ENCODE peak calls at places on chromosomes 16 and 17, in five cellular contexts. E is HFF-Myc, U is left ventricle myocardium inferior, M is activated B cell treated with CpG ODN at 0.5 μM for 24 hours, Q is A549. F is an unnamed sample.

GRCh38 chr17:17119533-17119932 is 77.3 kb downstream of the MPRIP start:
- DNase-seq in E (peak; percentile 37), U (no peak), M (no peak), Q (no peak), F (peak; percentile 50)

GRCh38 chr16:8886593-8887437 is 4.7 kb downstream of the LITAFD start:
- DNase-seq in E (no peak), U (no peak), M (no peak), Q (no peak), F (no peak)

GRCh38 chr16:77409311-77409710 is 25.5 kb downstream of the ADAMTS18 start:
- DNase-seq in E (no peak), U (no peak), M (no peak), Q (no peak), F (no peak)

GRCh38 chr16:8541868-8542267 is 48.4 kb downstream of the TMEM114 start:
- DNase-seq in E (no peak), U (no peak), M (no peak), Q (no peak), F (no peak)

GRCh38 chr16:90019543-90020259 is 445 bp upstream of the DBNDD1 start:
- DNase-seq in E (no peak), U (no peak), M (peak; percentile 61), Q (peak; percentile 58), F (peak; percentile 46)

GRCh38 chr16:11101695-11102522 is 154.1 kb downstream of the SOCS1 start:
- DNase-seq in E (no peak), U (no peak), M (no peak), Q (no peak), F (no peak)

GRCh38 chr17:76691379-76692191 is 19.2 kb downstream of the MXRA7 start:
- DNase-seq in E (no peak), U (no peak), M (no peak), Q (no peak), F (no peak)

GRCh38 chr17:15092762-15093161 is 172.4 kb downstream of the PMP22 start:
- DNase-seq in E (peak; percentile 26), U (no peak), M (no peak), Q (no peak), F (peak; percentile 38)

GRCh38 chr16:67551972-67552371 is 10.4 kb upstream of the CTCF start:
- DNase-seq in E (no peak), U (no peak), M (no peak), Q (no peak), F (no peak)

GRCh38 chr16:67551091-67551490 is 11.2 kb upstream of the CTCF start:
- DNase-seq in E (no peak), U (no peak), M (no peak), Q (no peak), F (no peak)

GRCh38 chr16:67548265-67549126 is 13.8 kb upstream of the CTCF start:
- DNase-seq in E (no peak), U (no peak), M (no peak), Q (no peak), F (no peak)

GRCh38 chr16:67549240-67549639 is 13.1 kb upstream of the CTCF start:
- DNase-seq in E (no peak), U (no peak), M (no peak), Q (no peak), F (no peak)

DNA sequence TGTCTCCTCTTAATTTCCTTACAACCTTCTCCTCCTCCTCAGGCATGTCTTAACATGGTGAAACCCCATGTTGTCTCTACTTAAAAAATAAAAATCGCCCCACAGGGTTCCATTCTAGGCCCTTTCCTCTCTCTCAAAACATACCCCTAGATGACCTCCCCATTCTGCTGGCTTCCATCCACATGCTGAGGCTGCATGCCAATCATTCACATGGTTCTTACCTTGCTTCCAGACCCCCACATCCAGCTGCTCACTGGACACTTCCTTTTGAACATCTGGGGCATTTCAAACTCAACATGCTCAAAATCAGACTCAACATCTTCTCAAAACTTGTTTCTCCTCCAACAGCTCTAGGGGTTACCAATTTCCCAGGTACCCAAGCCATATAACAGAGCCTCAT is 12.4 kb upstream of the CTCF start:
- DNase-seq in E (no peak), U (no peak), M (no peak), Q (no peak), F (no peak)
- TF ChIP-seq CTCF in E (no peak), U (no peak), M (no peak), Q (no peak), F (no peak)

GRCh38 chr17:82924812-82925211 is 85.0 kb upstream of the ZNF750 start:
- DNase-seq in E (no peak), U (no peak), M (no peak), Q (no peak), F (no peak)
- TF ChIP-seq CTCF in E (no peak), U (no peak), M (no peak), Q (no peak), F (no peak)

GRCh38 chr17:19648475-19649406 is at the start of gene ALDH3A2:
- DNase-seq in E (peak; percentile 62), U (peak; percentile 98), M (peak; percentile 91), Q (peak; percentile 99), F (peak; percentile 91)

GRCh38 chr17:19647697-19648474 is 665 bp upstream of the ALDH3A2 start:
- DNase-seq in E (no peak), U (peak; percentile 68), M (peak; percentile 48), Q (peak; percentile 63), F (peak; percentile 75)

GRCh38 chr17:19644493-19645210 is 3.9 kb upstream of the ALDH3A2 start:
- DNase-seq in E (no peak), U (no peak), M (no peak), Q (no peak), F (peak; percentile 62)

GRCh38 chr17:19646788-19647696 is 1.5 kb upstream of the ALDH3A2 start:
- DNase-seq in E (no peak), U (no peak), M (no peak), Q (no peak), F (peak; percentile 9)

GRCh38 chr17:19645608-19646250 is 2.8 kb upstream of the ALDH3A2 start:
- DNase-seq in E (no peak), U (no peak), M (no peak), Q (peak; percentile 40), F (no peak)
- TF ChIP-seq CTCF in E (peak; percentile 67), U (peak; percentile 56), M (no peak), Q (peak; percentile 69), F (peak; percentile 31)

GRCh38 chr16:57516773-57517172 is 19.6 kb downstream of the CCDC102A start:
- DNase-seq in E (no peak), U (no peak), M (no peak), Q (no peak), F (no peak)
- TF ChIP-seq CTCF in E (no peak), U (no peak), M (no peak), Q (no peak), F (no peak)

GRCh38 chr16:57823836-57824235 is 21.5 kb upstream of the KIFC3 start:
- DNase-seq in E (no peak), U (no peak), M (no peak), Q (no peak), F (no peak)
- TF ChIP-seq CTCF in E (no peak), U (no peak), M (no peak), Q (no peak), F (no peak)

DNA sequence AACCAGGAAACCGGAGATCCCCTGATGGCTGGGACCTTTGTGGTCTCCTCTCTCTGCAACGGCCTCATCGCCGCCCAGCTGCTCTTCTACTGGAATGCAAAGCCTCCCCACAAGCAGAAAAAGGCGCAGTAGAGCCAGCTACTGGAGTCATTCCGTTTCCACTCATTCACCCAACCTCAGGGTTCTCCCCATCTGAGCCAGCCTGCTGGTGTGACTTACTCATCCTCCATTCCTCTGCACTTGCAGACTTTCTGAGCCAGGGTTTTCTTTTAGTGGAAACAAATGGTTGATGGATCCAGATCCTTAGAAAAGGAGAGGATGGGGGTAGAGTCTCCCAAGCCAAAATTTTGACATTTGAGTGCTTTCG is 2.5 kb downstream of the SOX15 start:
- DNase-seq in E (peak; percentile 70), U (no peak), M (no peak), Q (no peak), F (peak; percentile 96)
- TF ChIP-seq CTCF in E (no peak), U (no peak), M (no peak), Q (no peak), F (peak; percentile 40)

DNA sequence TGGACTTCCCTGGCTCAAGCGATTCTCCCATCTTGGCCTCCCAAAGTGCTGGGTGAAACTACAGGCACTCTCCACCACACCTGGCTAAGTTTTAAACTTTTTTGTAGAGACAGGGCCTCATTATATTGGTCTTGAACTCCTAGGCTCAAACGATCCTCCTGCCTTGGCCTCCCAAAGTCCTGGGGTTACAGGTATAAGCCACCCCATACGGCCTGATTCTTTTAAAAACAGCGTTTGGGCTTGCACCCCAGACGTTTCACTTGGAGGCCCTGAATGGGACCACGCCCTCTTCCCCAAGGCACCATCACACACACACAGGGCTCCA is 29.4 kb upstream of the GINS2 start:
- DNase-seq in E (no peak), U (no peak), M (no peak), Q (no peak), F (no peak)
- TF ChIP-seq CTCF in E (no peak), U (peak; percentile 22), M (no peak), Q (no peak), F (no peak)

DNA sequence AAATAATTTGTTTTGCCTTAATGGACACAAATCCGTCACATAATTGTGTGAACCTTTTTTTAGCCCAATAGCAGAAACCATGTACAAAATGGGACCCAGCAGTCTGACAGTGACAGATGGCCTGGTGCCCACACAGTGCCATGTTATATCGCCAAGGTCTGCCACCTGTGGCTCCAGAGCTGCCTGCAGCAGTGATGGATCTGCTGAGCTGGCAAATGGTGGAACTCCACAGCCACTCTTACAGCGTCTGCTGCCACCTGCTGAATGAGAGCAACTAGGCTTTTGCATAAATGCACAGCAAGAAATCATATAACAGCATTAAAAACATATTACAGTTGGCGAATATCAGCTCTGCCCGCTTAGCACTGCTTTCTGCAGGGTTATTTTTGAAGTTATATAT is 59.4 kb downstream of the NUP93 start:
- DNase-seq in E (no peak), U (no peak), M (no peak), Q (peak; percentile 41), F (peak; percentile 42)
- TF ChIP-seq CTCF in E (peak; percentile 37), U (peak; percentile 59), M (no peak), Q (peak; percentile 63), F (peak; percentile 51)